ENCODE peak calls at places on chromosomes 2 and 18, in four cellular contexts. J is WTC11, C is AG04450, R is HFFc6. L is an unnamed sample.

GRCh38 chr2:85577386-85578242 is at the start of gene VAMP8:
- DNase-seq in R (no peak), C (no peak), J (peak), L (no peak)

GRCh38 chr2:23160006-23160405 is 225.0 kb upstream of the KLHL29 start:
- DNase-seq in J (no peak), C (no peak), R (no peak), L (no peak)

GRCh38 chr18:25042641-25043051 is 309.3 kb downstream of the ZNF521 start:
- DNase-seq in R (no peak), J (no peak), C (no peak), L (no peak)

GRCh38 chr2:8300216-8300615 is 381.6 kb upstream of the ID2 start:
- DNase-seq in C (no peak), R (no peak), J (no peak), L (no peak)

GRCh38 chr18:12837747-12838146 is 46.3 kb downstream of the PTPN2 start:
- DNase-seq in C (no peak), J (no peak), R (no peak), L (no peak)

GRCh38 chr18:50161806-50162205 is 33.1 kb downstream of the MYO5B start:
- DNase-seq in R (no peak), J (no peak), C (no peak), L (no peak)

GRCh38 chr2:26786207-26787023 is 559 bp downstream of the CENPA start:
- DNase-seq in J (peak), R (no peak), C (no peak), L (peak)

GRCh38 chr2:96324716-96325037 is 440 bp upstream of the ITPRIPL1 start:
- DNase-seq in R (no peak), J (no peak), C (no peak), L (no peak)

GRCh38 chr2:10457846-10458563 is 9.9 kb upstream of the ODC1 start:
- DNase-seq in R (peak), J (no peak), C (peak), L (no peak)

GRCh38 chr18:23967321-23968089 is 47.0 kb upstream of the TTC39C start:
- DNase-seq in C (no peak), J (no peak), R (no peak), L (no peak)

GRCh38 chr2:29215739-29216608 is 100.8 kb downstream of the CLIP4 start:
- DNase-seq in C (no peak), R (no peak), J (no peak), L (no peak)

GRCh38 chr2:112480540-112481049 is 1.4 kb upstream of the TTL start:
- DNase-seq in R (no peak), J (no peak), C (no peak), L (peak)

GRCh38 chr2:199602896-199603482 is 145.2 kb upstream of the SATB2 start:
- DNase-seq in J (no peak), C (no peak), R (no peak), L (no peak)

GRCh38 chr2:217717541-217717940 is 285.3 kb downstream of the TNS1 start:
- DNase-seq in C (no peak), R (no peak), J (no peak), L (no peak)

GRCh38 chr18:60196818-60197217 is 175.8 kb downstream of the MC4R start:
- DNase-seq in C (no peak), J (no peak), R (no peak), L (no peak)

GRCh38 chr2:62016957-62017356 is 111.5 kb downstream of the COMMD1 start:
- DNase-seq in C (no peak), R (no peak), J (no peak), L (no peak)

GRCh38 chr2:105410554-105410953 is 11.7 kb upstream of the FHL2 start:
- DNase-seq in J (no peak), C (no peak), R (no peak), L (no peak)

GRCh38 chr18:79510046-79510685 is 114.4 kb downstream of the NFATC1 start:
- DNase-seq in J (no peak), R (no peak), C (no peak), L (no peak)

GRCh38 chr2:233982421-233983121 is 65.4 kb downstream of the TRPM8 start:
- DNase-seq in C (peak), R (peak), J (no peak), L (no peak)

GRCh38 chr2:208062113-208062512 is 36.8 kb upstream of the PLEKHM3 start:
- DNase-seq in C (no peak), J (no peak), R (peak), L (peak)

GRCh38 chr2:29114841-29115609 is at the start of gene CLIP4:
- DNase-seq in R (peak), C (no peak), J (peak), L (peak)

GRCh38 chr18:11994708-11995444 is 13.6 kb downstream of the IMPA2 start:
- DNase-seq in C (no peak), R (peak), J (peak), L (no peak)

GRCh38 chr2:32942728-32943485 is 3.8 kb upstream of the LTBP1 start:
- DNase-seq in R (no peak), C (no peak), J (no peak), L (no peak)

GRCh38 chr2:119256574-119256921 is 32.9 kb downstream of the STEAP3 start:
- DNase-seq in R (no peak), C (no peak), J (no peak), L (peak)

GRCh38 chr2:152718909-152719645 is 657 bp downstream of the ARL6IP6 start:
- DNase-seq in R (peak), C (no peak), J (peak), L (peak)

GRCh38 chr18:75777630-75778029 is 350.1 kb upstream of the SMIM21 start:
- DNase-seq in J (no peak), C (no peak), R (no peak), L (no peak)

GRCh38 chr2:108444941-108445840 is 3.8 kb upstream of the GCC2 start:
- DNase-seq in R (no peak), J (no peak), C (no peak), L (peak)

GRCh38 chr2:96747061-96747460 is 7.2 kb upstream of the LMAN2L start:
- DNase-seq in C (no peak), J (no peak), R (no peak), L (no peak)

GRCh38 chr2:206424134-206424533 is 19.2 kb upstream of the ADAM23 start:
- DNase-seq in C (no peak), J (no peak), R (no peak), L (no peak)

GRCh38 chr2:162385516-162385915 is 41.6 kb downstream of the GCA start:
- DNase-seq in J (no peak), C (no peak), R (no peak), L (no peak)

GRCh38 chr2:149617057-149617456 is 29.5 kb upstream of the MMADHC start:
- DNase-seq in J (no peak), R (no peak), C (no peak), L (no peak)

GRCh38 chr2:215028231-215028630 is 110.2 kb downstream of the ABCA12 start:
- DNase-seq in J (no peak), R (peak), C (peak), L (no peak)

GRCh38 chr2:238024986-238025385 is 35.8 kb upstream of the SCLY start:
- DNase-seq in R (peak), C (peak), J (no peak), L (no peak)

GRCh38 chr18:10312316-10313015 is 142.0 kb upstream of the APCDD1 start:
- DNase-seq in J (no peak), R (peak), C (no peak), L (no peak)

GRCh38 chr18:23970161-23971153 is 44.1 kb upstream of the TTC39C start:
- DNase-seq in J (no peak), C (no peak), R (no peak), L (no peak)

GRCh38 chr18:12463191-12463590 is 55.5 kb downstream of the PRELID3A start:
- DNase-seq in R (no peak), J (peak), C (no peak), L (no peak)

GRCh38 chr2:188974184-188974583 is at the start of gene COL3A1:
- DNase-seq in J (no peak), C (peak), R (peak), L (no peak)

GRCh38 chr2:240234503-240234951 is 94.1 kb upstream of the OTOS start:
- DNase-seq in C (no peak), J (no peak), R (no peak), L (peak)

GRCh38 chr2:57890462-57890861 is 156.1 kb upstream of the VRK2 start:
- DNase-seq in C (no peak), J (no peak), R (peak), L (no peak)

GRCh38 chr2:39665811-39666488 is at the start of gene TMEM178A:
- DNase-seq in J (peak), C (no peak), R (no peak), L (peak)
- TF ChIP-seq CTCF in J (no peak), C (no peak), R (no peak), L (no peak)

GRCh38 chr18:64747803-64748202 is 598.9 kb upstream of the LINC00305 start:
- DNase-seq in J (no peak), R (no peak), C (no peak), L (peak)

GRCh38 chr18:64749884-64750283 is 601.0 kb upstream of the LINC00305 start:
- DNase-seq in J (no peak), C (no peak), R (no peak), L (no peak)
- TF ChIP-seq CTCF in J (no peak), C (no peak), R (no peak), L (no peak)

GRCh38 chr2:42794271-42795046 is 2.1 kb upstream of the HAAO start:
- DNase-seq in R (peak), J (peak), C (no peak), L (no peak)

GRCh38 chr2:42796427-42797248 is 4.3 kb upstream of the HAAO start:
- DNase-seq in J (no peak), C (no peak), R (no peak), L (no peak)

GRCh38 chr2:42793314-42794270 is 1.2 kb upstream of the HAAO start:
- DNase-seq in J (no peak), R (no peak), C (no peak), L (no peak)

GRCh38 chr2:42795871-42796301 is 3.5 kb upstream of the HAAO start:
- DNase-seq in C (peak), J (no peak), R (no peak), L (no peak)

DNA sequence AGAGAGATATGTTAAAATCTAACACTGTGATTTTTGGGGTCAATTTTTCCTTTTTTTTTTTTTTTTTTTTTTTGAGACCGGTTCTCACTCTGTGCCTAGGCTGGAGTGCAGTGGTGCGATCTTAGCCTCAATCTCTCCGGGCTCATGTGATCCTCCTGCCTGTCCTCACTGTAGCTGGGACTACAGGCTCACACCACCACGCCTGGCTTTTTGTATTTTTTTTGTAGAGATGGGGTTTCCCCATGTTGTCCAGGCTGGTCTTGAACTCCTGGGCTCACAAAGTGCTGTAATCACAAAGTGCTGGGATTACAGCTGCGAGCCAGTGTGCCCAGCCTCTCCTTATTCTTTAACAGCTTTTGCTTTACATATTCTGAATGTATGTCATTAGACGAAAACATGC is 2.9 kb upstream of the HAAO start:
- DNase-seq in R (no peak), J (no peak), C (no peak), L (no peak)
- TF ChIP-seq CTCF in R (no peak), J (no peak), C (no peak), L (no peak)

GRCh38 chr2:159034728-159035127 is 66.3 kb downstream of the TANC1 start:
- DNase-seq in R (no peak), C (no peak), J (no peak), L (no peak)

GRCh38 chr2:159032156-159032555 is 63.7 kb downstream of the TANC1 start:
- DNase-seq in J (no peak), C (no peak), R (no peak), L (no peak)

GRCh38 chr2:159030674-159031380 is 62.4 kb downstream of the TANC1 start:
- DNase-seq in C (no peak), R (peak), J (no peak), L (peak)

GRCh38 chr2:159032580-159032979 is 64.1 kb downstream of the TANC1 start:
- DNase-seq in R (no peak), J (no peak), C (no peak), L (no peak)

GRCh38 chr2:159035790-159036411 is 67.5 kb downstream of the TANC1 start:
- DNase-seq in J (peak), C (no peak), R (peak), L (peak)
- TF ChIP-seq CTCF in J (no peak), C (peak), R (peak), L (peak)

DNA sequence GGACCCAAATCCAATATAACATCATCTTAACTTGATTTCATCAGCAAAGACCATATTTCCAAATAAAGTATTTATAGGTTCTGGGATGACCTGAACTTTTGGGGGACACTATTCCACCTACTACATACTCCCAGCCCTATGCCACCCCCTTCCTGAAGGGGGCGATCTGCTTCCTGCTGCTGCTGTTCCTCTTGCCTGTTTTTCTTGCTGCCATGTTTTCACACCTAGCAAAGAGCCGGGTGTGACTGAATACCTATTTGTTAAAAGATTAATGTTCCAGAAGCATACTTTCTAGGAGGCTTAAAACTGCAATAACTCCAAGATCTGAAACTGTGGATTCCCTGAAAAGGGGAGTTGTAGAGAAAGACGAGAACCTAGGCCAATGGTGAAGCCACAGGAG is 89.7 kb downstream of the ICOS start:
- DNase-seq in J (peak), R (no peak), C (no peak), L (no peak)
- TF ChIP-seq CTCF in J (peak), R (peak), C (no peak), L (peak)

DNA sequence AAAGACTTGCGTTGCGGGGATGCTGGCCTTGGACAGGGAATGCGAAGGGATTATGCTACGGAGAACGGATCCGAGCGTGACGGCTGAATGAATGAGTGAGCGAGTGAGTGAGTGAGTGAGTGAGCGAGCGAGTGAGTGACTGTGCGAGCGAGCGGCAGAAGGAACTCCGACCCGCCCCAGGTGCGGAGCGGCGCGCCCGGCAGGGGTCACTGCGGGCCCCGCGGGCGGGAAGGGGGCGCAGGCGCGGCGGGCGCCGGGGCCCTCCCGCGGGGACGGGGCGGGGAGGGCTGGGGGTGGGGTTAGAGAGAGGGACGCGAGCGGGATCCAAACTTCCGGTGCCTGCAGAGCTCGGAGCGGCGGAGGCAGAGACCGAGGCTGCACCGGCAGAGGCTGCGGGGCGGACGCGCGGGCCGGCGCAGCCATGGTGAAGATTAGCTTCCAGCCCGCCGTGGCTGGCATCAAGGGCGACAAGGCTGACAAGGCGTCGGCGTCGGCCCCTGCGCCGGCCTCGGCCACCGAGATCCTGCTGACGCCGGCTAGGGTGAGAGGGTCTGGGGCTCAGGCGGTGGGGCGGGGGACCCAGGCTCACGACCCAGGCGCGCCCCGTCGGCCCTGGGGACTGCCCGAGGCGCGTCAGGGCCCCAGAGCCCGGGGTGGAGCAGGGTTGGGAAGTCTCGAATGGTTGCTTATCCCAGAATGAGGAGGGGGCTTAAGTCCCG is at the start of gene ITM2C:
- DNase-seq in J (peak), C (peak), R (peak), L (peak)
- TF ChIP-seq CTCF in J (no peak), C (peak), R (peak), L (peak)